ENCODE peak calls at places on chromosomes 5 and 9, in four cellular contexts. One of them, this sample, is unnamed.

GRCh38 chr5:159548517-159548916 is 218.2 kb upstream of the IL12B start:
- DNase-seq in nucleus accumbens: no peak
- DNase-seq in K562: no peak
- DNase-seq in GM03348: no peak
- DNase-seq in this sample: no peak

GRCh38 chr5:142602720-142603245 is 83.1 kb downstream of the FGF1 start:
- DNase-seq in K562: no peak
- DNase-seq in GM03348: no peak
- DNase-seq in nucleus accumbens: no peak
- DNase-seq in this sample: no peak

GRCh38 chr9:2150338-2150737 is 135.2 kb downstream of the SMARCA2 start:
- DNase-seq in K562: no peak
- DNase-seq in nucleus accumbens: no peak
- DNase-seq in GM03348: no peak
- DNase-seq in this sample: no peak

GRCh38 chr5:54701179-54701578 is 183.6 kb downstream of the SNX18 start:
- DNase-seq in nucleus accumbens: no peak
- DNase-seq in GM03348: peak
- DNase-seq in K562: no peak
- DNase-seq in this sample: no peak

GRCh38 chr9:112921549-112921948 is 30.9 kb upstream of the SLC46A2 start:
- DNase-seq in K562: peak
- DNase-seq in GM03348: peak
- DNase-seq in nucleus accumbens: no peak
- DNase-seq in this sample: peak

GRCh38 chr9:136138566-136138965 is 19.9 kb upstream of the TMEM250 start:
- DNase-seq in K562: peak
- DNase-seq in GM03348: no peak
- DNase-seq in nucleus accumbens: no peak
- DNase-seq in this sample: no peak

GRCh38 chr5:99141534-99142135 is 212.8 kb upstream of the CHD1 start:
- DNase-seq in K562: no peak
- DNase-seq in nucleus accumbens: no peak
- DNase-seq in GM03348: no peak
- DNase-seq in this sample: no peak

GRCh38 chr9:88532320-88532719 is 2.7 kb upstream of the NXNL2 start:
- DNase-seq in K562: no peak
- DNase-seq in nucleus accumbens: no peak
- DNase-seq in GM03348: peak
- DNase-seq in this sample: no peak

GRCh38 chr5:153159611-153160010 is 330.9 kb upstream of the GRIA1 start:
- DNase-seq in K562: no peak
- DNase-seq in nucleus accumbens: no peak
- DNase-seq in GM03348: peak
- DNase-seq in this sample: no peak

GRCh38 chr9:120978987-120979386 is 52.4 kb upstream of the TRAF1 start:
- DNase-seq in K562: no peak
- DNase-seq in nucleus accumbens: no peak
- DNase-seq in GM03348: no peak
- DNase-seq in this sample: no peak

GRCh38 chr9:127703289-127703946 is 3.4 kb upstream of the CFAP157 start:
- DNase-seq in nucleus accumbens: no peak
- DNase-seq in GM03348: no peak
- DNase-seq in K562: no peak
- DNase-seq in this sample: no peak

GRCh38 chr9:69122391-69123141 is 51.5 kb upstream of the TJP2 start:
- DNase-seq in nucleus accumbens: no peak
- DNase-seq in K562: no peak
- DNase-seq in GM03348: peak
- DNase-seq in this sample: no peak

GRCh38 chr9:123389698-123390097 is 33.7 kb downstream of the CRB2 start:
- DNase-seq in nucleus accumbens: no peak
- DNase-seq in GM03348: no peak
- DNase-seq in K562: no peak
- DNase-seq in this sample: no peak

GRCh38 chr5:88666761-88667186 is 216.2 kb downstream of the MEF2C start:
- DNase-seq in GM03348: no peak
- DNase-seq in nucleus accumbens: no peak
- DNase-seq in K562: no peak
- DNase-seq in this sample: no peak

GRCh38 chr9:103364753-103365152 is 369.6 kb downstream of the CYLC2 start:
- DNase-seq in nucleus accumbens: no peak
- DNase-seq in K562: no peak
- DNase-seq in GM03348: no peak
- DNase-seq in this sample: no peak

GRCh38 chr9:93577045-93577939 is 908 bp downstream of the PHF2 start:
- DNase-seq in GM03348: peak
- DNase-seq in nucleus accumbens: no peak
- DNase-seq in K562: peak
- DNase-seq in this sample: no peak

GRCh38 chr9:108142504-108143201 is 653.1 kb upstream of the KLF4 start:
- DNase-seq in GM03348: peak
- DNase-seq in K562: no peak
- DNase-seq in nucleus accumbens: peak
- DNase-seq in this sample: peak

GRCh38 chr5:68251804-68252648 is 36.5 kb downstream of the PIK3R1 start:
- DNase-seq in K562: no peak
- DNase-seq in nucleus accumbens: no peak
- DNase-seq in GM03348: peak
- DNase-seq in this sample: peak

GRCh38 chr5:161703528-161703927 is 18.0 kb downstream of the GABRA6 start:
- DNase-seq in GM03348: no peak
- DNase-seq in K562: no peak
- DNase-seq in nucleus accumbens: no peak
- DNase-seq in this sample: no peak

GRCh38 chr9:16417101-16417500 is 453.4 kb downstream of the BNC2 start:
- DNase-seq in K562: no peak
- DNase-seq in nucleus accumbens: no peak
- DNase-seq in GM03348: peak
- DNase-seq in this sample: no peak

GRCh38 chr5:145941677-145942130 is 5.3 kb downstream of the SH3RF2 start:
- DNase-seq in K562: no peak
- DNase-seq in GM03348: no peak
- DNase-seq in nucleus accumbens: no peak
- DNase-seq in this sample: no peak

GRCh38 chr5:83657807-83658206 is 62.8 kb downstream of the HAPLN1 start:
- DNase-seq in GM03348: no peak
- DNase-seq in K562: no peak
- DNase-seq in nucleus accumbens: no peak
- DNase-seq in this sample: no peak

GRCh38 chr9:21251162-21251561 is 11.4 kb upstream of the IFNA14 start:
- DNase-seq in nucleus accumbens: no peak
- DNase-seq in GM03348: no peak
- DNase-seq in K562: no peak
- DNase-seq in this sample: no peak